ENCODE peak calls at places on chromosomes 4 and X, in four cellular contexts. K is CD4-positive, alpha-beta T cell; X is SK-N-SH; R is CD4-positive, alpha-beta memory T cell. Y is an unnamed sample.

GRCh38 chr4:17664755-17665154 is 50.3 kb downstream of the MED28 start:
- DNase-seq in K (no peak), X (no peak), R (no peak), Y (no peak)

GRCh38 chr4:176830971-176831370 is 38.2 kb upstream of the VEGFC start:
- DNase-seq in K (no peak), X (no peak), R (no peak), Y (no peak)

GRCh38 chr4:56786955-56787354 is 34.5 kb downstream of the SPINK2 start:
- DNase-seq in K (no peak), X (peak; percentile 34), R (no peak), Y (no peak)

GRCh38 chr4:86934772-86935498 is at the start of gene AFF1:
- DNase-seq in K (peak; percentile 73), X (peak; percentile 98), R (peak; percentile 88), Y (peak; percentile 87)

GRCh38 chr4:129926936-129927335 is 831.0 kb downstream of the C4orf33 start:
- DNase-seq in K (no peak), X (no peak), R (no peak), Y (no peak)

GRCh38 chrX:1380672-1381233 is 11.2 kb downstream of the SLC25A6 start:
- DNase-seq in K (no peak), X (peak; percentile 51), R (no peak), Y (no peak)

GRCh38 chrX:30822068-30822671 is 66.9 kb downstream of the TAB3 start:
- DNase-seq in K (no peak), X (no peak), R (no peak), Y (no peak)

GRCh38 chr4:110003401-110004187 is 90.9 kb downstream of the EGF start:
- DNase-seq in K (no peak), X (no peak), R (no peak), Y (no peak)

GRCh38 chr4:95165926-95166524 is 382.7 kb downstream of the UNC5C start:
- DNase-seq in K (peak; percentile 11), X (peak; percentile 59), R (peak; percentile 59), Y (no peak)

GRCh38 chr4:168832746-168833575 is 177.1 kb downstream of the CBR4 start:
- DNase-seq in K (no peak), X (peak; percentile 84), R (no peak), Y (no peak)

GRCh38 chr4:36285784-36286480 is 4.5 kb downstream of the DTHD1 start:
- DNase-seq in K (peak; percentile 41), X (no peak), R (peak; percentile 81), Y (no peak)

GRCh38 chr4:81506731-81507130 is 35.0 kb upstream of the RASGEF1B start:
- DNase-seq in K (no peak), X (no peak), R (no peak), Y (no peak)

GRCh38 chr4:151990201-151990600 is 229.4 kb upstream of the GATB start:
- DNase-seq in K (no peak), X (no peak), R (no peak), Y (no peak)

GRCh38 chrX:37786666-37787337 is 6.9 kb downstream of the CYBB start:
- DNase-seq in K (no peak), X (no peak), R (peak; percentile 14), Y (no peak)

GRCh38 chr4:177242651-177243296 is 66.9 kb upstream of the NEIL3 start:
- DNase-seq in K (no peak), X (no peak), R (no peak), Y (no peak)

GRCh38 chr4:16157609-16158503 is 68.4 kb downstream of the TAPT1 start:
- DNase-seq in K (no peak), X (no peak), R (no peak), Y (no peak)

GRCh38 chrX:103730746-103731508 is 20.2 kb downstream of the TMEM31 start:
- DNase-seq in K (no peak), X (no peak), R (no peak), Y (no peak)

GRCh38 chr4:87278335-87278794 is 44.3 kb downstream of the HSD17B13 start:
- DNase-seq in K (no peak), X (no peak), R (no peak), Y (no peak)

GRCh38 chrX:130654409-130654970 is 248.5 kb downstream of the ENOX2 start:
- DNase-seq in K (no peak), X (peak; percentile 33), R (no peak), Y (no peak)

GRCh38 chr4:118270492-118270891 is 82.3 kb downstream of the PRSS12 start:
- DNase-seq in K (no peak), X (peak; percentile 37), R (peak; percentile 36), Y (no peak)

GRCh38 chrX:81875800-81876199 is 673.9 kb downstream of the SH3BGRL start:
- DNase-seq in K (no peak), X (no peak), R (no peak), Y (no peak)
- H3K9me3 ChIP-seq in K (no peaks in the 10 kb centered on the region), X (no peaks in the 10 kb centered on the region), R (no peaks in the 10 kb centered on the region), Y (no peaks in the 10 kb centered on the region)

GRCh38 chrX:46502848-46503247 is 42.4 kb downstream of the ZNF674 start:
- DNase-seq in K (no peak), X (no peak), R (no peak), Y (no peak)
- H3K9me3 ChIP-seq in K (peaks cover 47% of the 10 kb centered on the region), X (peaks cover 30% of the 10 kb centered on the region), R (no peaks in the 10 kb centered on the region), Y (peaks cover 2% of the 10 kb centered on the region)

GRCh38 chrX:137550561-137551305 is 15.2 kb upstream of the ZIC3 start:
- DNase-seq in K (no peak), X (no peak), R (no peak), Y (no peak)
- H3K9me3 ChIP-seq in K (no peaks in the 10 kb centered on the region), X (no peaks in the 10 kb centered on the region), R (no peaks in the 10 kb centered on the region), Y (no peaks in the 10 kb centered on the region)

DNA sequence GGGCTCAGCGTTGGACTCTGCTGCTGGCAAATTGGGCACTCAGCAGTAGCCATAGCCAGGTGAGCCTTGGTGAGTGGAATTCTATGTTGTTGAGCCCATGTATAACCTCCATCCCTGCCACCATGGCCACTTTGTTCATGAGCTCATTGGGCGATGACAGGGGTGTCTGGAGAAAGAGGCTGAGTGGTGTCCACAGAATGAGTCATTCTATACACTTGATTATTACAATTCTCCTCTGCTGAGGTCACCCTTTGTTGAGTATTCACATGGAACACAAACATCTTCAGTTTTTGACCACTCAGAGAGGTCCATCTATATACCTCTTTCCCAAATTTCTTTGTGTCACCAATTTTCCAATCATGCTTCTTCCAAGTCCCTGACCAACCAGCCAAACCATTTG is 1341.7 kb downstream of the PCDH7 start:
- DNase-seq in K (no peak), X (no peak), R (no peak), Y (no peak)
- H3K9me3 ChIP-seq in K (peaks cover 2% of the 10 kb centered on the region), X (no peaks in the 10 kb centered on the region), R (no peaks in the 10 kb centered on the region), Y (no peaks in the 10 kb centered on the region)

GRCh38 chrX:77298296-77298695 is 148.9 kb upstream of the FGF16 start:
- DNase-seq in K (no peak), X (no peak), R (no peak), Y (no peak)
- H3K9me3 ChIP-seq in K (no peaks in the 10 kb centered on the region), X (no peaks in the 10 kb centered on the region), R (no peaks in the 10 kb centered on the region), Y (no peaks in the 10 kb centered on the region)

GRCh38 chr4:271492-272103 is 33.7 kb downstream of the ZNF732 start:
- DNase-seq in K (no peak), X (no peak), R (no peak), Y (no peak)
- H3K9me3 ChIP-seq in K (peaks cover 82% of the 10 kb centered on the region), X (peaks cover 52% of the 10 kb centered on the region), R (no peaks in the 10 kb centered on the region), Y (peaks cover 36% of the 10 kb centered on the region)

GRCh38 chr4:179292443-179292842 is 1850.2 kb upstream of the AGA start:
- DNase-seq in K (no peak), X (no peak), R (no peak), Y (no peak)
- H3K9me3 ChIP-seq in K (no peaks in the 10 kb centered on the region), X (no peaks in the 10 kb centered on the region), R (no peaks in the 10 kb centered on the region), Y (no peaks in the 10 kb centered on the region)

DNA sequence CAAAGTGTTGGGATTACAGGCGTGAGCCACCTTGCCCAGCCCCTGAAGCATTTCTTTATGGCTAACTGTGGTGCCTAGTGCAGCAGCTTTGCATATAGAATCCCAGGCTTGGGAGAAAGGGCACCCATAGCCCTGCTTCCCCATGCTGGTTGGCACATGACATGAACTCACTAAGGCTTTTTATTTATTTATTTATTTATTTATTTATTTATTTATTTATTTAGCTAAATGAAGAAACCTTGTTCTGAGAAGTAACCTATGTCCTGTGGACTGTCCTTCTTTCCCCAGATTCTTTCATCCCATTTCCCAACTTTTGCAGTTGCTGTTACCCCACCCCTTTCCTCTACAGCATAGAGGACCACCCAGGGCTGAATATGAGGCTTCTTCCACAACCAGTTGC is 1.9 kb upstream of the GJB1 start:
- DNase-seq in K (no peak), X (no peak), R (no peak), Y (no peak)
- H3K9me3 ChIP-seq in K (no peaks in the 10 kb centered on the region), X (no peaks in the 10 kb centered on the region), R (no peaks in the 10 kb centered on the region), Y (no peaks in the 10 kb centered on the region)